ENCODE peak calls at places on chromosomes 13 and 19, in six cellular contexts. One of them, this sample, is unnamed.

GRCh38 chr19:49362048-49362925 is at the start of gene TEAD2:
- DNase-seq in fibroblast of lung: peak
- DNase-seq in mammary epithelial cell: peak
- DNase-seq in H9: peak
- DNase-seq in SK-N-SH: peak
- DNase-seq in PC-9: no peak
- DNase-seq in this sample: peak

GRCh38 chr19:11437955-11438354 is 2.5 kb downstream of the PRKCSH start:
- DNase-seq in fibroblast of lung: no peak
- DNase-seq in mammary epithelial cell: no peak
- DNase-seq in PC-9: no peak
- DNase-seq in H9: no peak
- DNase-seq in SK-N-SH: no peak
- DNase-seq in this sample: no peak

GRCh38 chr19:7358102-7358597 is 9.4 kb downstream of the ARHGEF18 start:
- DNase-seq in PC-9: no peak
- DNase-seq in mammary epithelial cell: no peak
- DNase-seq in H9: no peak
- DNase-seq in SK-N-SH: no peak
- DNase-seq in fibroblast of lung: no peak
- DNase-seq in this sample: no peak

GRCh38 chr13:44899967-44900366 is 89.3 kb downstream of the NUFIP1 start:
- DNase-seq in SK-N-SH: peak
- DNase-seq in PC-9: no peak
- DNase-seq in mammary epithelial cell: no peak
- DNase-seq in H9: no peak
- DNase-seq in fibroblast of lung: no peak
- DNase-seq in this sample: no peak

GRCh38 chr13:73776137-73776785 is 357.9 kb downstream of the KLF12 start:
- DNase-seq in H9: no peak
- DNase-seq in SK-N-SH: no peak
- DNase-seq in PC-9: no peak
- DNase-seq in fibroblast of lung: no peak
- DNase-seq in mammary epithelial cell: no peak
- DNase-seq in this sample: peak

GRCh38 chr13:35489050-35489449 is 12.6 kb upstream of the MAB21L1 start:
- DNase-seq in H9: no peak
- DNase-seq in PC-9: no peak
- DNase-seq in SK-N-SH: no peak
- DNase-seq in mammary epithelial cell: no peak
- DNase-seq in fibroblast of lung: no peak
- DNase-seq in this sample: no peak

GRCh38 chr13:26721251-26721939 is 39.2 kb downstream of the GPR12 start:
- DNase-seq in SK-N-SH: no peak
- DNase-seq in PC-9: no peak
- DNase-seq in fibroblast of lung: no peak
- DNase-seq in H9: no peak
- DNase-seq in mammary epithelial cell: no peak
- DNase-seq in this sample: peak

GRCh38 chr13:20416223-20416622 is 109.4 kb downstream of the CRYL1 start:
- DNase-seq in mammary epithelial cell: no peak
- DNase-seq in PC-9: no peak
- DNase-seq in H9: no peak
- DNase-seq in SK-N-SH: no peak
- DNase-seq in fibroblast of lung: peak
- DNase-seq in this sample: peak

GRCh38 chr19:7582446-7582845 is 13.2 kb upstream of the CAMSAP3 start:
- DNase-seq in fibroblast of lung: no peak
- DNase-seq in mammary epithelial cell: no peak
- DNase-seq in PC-9: peak
- DNase-seq in H9: no peak
- DNase-seq in SK-N-SH: no peak
- DNase-seq in this sample: no peak

GRCh38 chr19:13796301-13797057 is 1.2 kb downstream of the ZSWIM4 start:
- DNase-seq in fibroblast of lung: peak
- DNase-seq in H9: peak
- DNase-seq in SK-N-SH: peak
- DNase-seq in PC-9: peak
- DNase-seq in mammary epithelial cell: peak
- DNase-seq in this sample: peak

GRCh38 chr19:21260164-21260847 is 68.9 kb downstream of the ZNF708 start:
- DNase-seq in fibroblast of lung: no peak
- DNase-seq in SK-N-SH: no peak
- DNase-seq in H9: no peak
- DNase-seq in mammary epithelial cell: no peak
- DNase-seq in PC-9: no peak
- DNase-seq in this sample: no peak

DNA sequence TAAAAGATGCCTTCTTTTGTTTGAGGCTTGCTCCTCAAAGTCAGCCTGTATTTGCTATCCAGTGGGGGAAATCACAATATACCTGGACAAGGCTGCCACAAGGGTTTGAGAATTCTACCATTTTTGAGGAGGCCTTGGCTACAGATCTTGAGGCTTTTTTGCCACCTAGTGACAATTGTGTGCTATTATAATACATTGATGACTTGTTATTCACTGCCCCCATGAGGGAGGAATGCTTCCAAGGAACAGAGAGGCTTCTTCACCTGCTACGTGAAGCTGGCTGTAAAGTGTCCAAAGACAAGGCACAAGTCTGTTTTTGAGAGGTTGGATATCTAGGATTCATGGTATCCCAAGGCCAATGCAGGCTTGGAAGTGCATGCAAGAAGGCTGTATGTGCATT is 72.5 kb downstream of the ZNF708 start:
- DNase-seq in SK-N-SH: peak
- DNase-seq in fibroblast of lung: peak
- DNase-seq in PC-9: no peak
- DNase-seq in H9: no peak
- DNase-seq in mammary epithelial cell: peak
- DNase-seq in this sample: no peak
- TF ChIP-seq CTCF in SK-N-SH: no peak
- TF ChIP-seq CTCF in fibroblast of lung: peak
- TF ChIP-seq CTCF in PC-9: peak
- TF ChIP-seq CTCF in H9: peak
- TF ChIP-seq CTCF in mammary epithelial cell: peak
- TF ChIP-seq CTCF in this sample: peak

GRCh38 chr13:66795636-66796035 is 434.5 kb downstream of the PCDH9 start:
- DNase-seq in H9: no peak
- DNase-seq in fibroblast of lung: no peak
- DNase-seq in PC-9: no peak
- DNase-seq in SK-N-SH: no peak
- DNase-seq in mammary epithelial cell: no peak
- DNase-seq in this sample: no peak
- H3K4me2 ChIP-seq in H9: no peak
- H3K4me2 ChIP-seq in fibroblast of lung: no peak
- H3K4me2 ChIP-seq in PC-9: no peak
- H3K4me2 ChIP-seq in SK-N-SH: no peak
- H3K4me2 ChIP-seq in mammary epithelial cell: no peak
- H3K4me2 ChIP-seq in this sample: no peak

GRCh38 chr19:54189668-54190502 is 505 bp upstream of the MBOAT7 start:
- DNase-seq in H9: peak
- DNase-seq in SK-N-SH: peak
- DNase-seq in mammary epithelial cell: peak
- DNase-seq in fibroblast of lung: peak
- DNase-seq in PC-9: peak
- DNase-seq in this sample: peak

GRCh38 chr19:54190942-54191670 is at the start of gene TSEN34:
- DNase-seq in H9: peak
- DNase-seq in fibroblast of lung: no peak
- DNase-seq in PC-9: no peak
- DNase-seq in SK-N-SH: peak
- DNase-seq in mammary epithelial cell: peak
- DNase-seq in this sample: peak

GRCh38 chr19:54188224-54188871 is 1.0 kb downstream of the MBOAT7 start:
- DNase-seq in PC-9: peak
- DNase-seq in SK-N-SH: no peak
- DNase-seq in fibroblast of lung: peak
- DNase-seq in H9: peak
- DNase-seq in mammary epithelial cell: peak
- DNase-seq in this sample: peak

GRCh38 chr19:54190503-54190941 is 586 bp upstream of the TSEN34 start:
- DNase-seq in fibroblast of lung: peak
- DNase-seq in SK-N-SH: peak
- DNase-seq in PC-9: peak
- DNase-seq in mammary epithelial cell: peak
- DNase-seq in H9: peak
- DNase-seq in this sample: peak

DNA sequence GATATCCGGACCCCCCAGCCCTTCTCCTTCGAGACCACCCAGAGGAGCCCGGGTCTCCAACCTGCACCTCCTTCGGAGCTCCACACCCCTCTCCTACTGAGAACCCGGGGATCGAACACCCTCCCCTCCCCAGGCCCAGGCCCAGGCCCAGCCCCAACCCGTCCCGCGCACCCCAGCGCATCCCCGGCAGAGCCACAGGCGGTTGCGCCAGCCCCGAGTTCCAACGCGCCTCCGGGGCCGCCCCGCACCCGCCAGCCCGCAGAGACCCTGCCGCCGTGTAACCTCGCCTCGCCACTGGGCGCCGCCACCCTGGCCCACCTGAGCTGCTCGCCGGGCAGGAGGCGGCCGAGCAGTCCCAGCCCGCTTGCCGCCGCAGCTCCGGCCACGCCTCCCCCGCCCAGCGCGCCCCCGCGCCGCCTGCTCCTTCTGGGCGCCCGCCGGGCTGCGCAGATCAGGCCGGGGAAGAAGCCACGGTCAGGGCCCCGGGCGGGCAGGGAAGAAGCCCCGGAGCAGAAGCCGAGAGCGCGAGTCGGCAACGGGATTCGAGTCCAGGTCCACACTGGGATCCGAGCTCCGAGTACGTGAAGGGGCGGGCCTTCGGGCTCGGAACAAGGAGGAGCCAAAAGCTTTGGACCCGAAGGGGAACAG is at the start of gene MBOAT7:
- DNase-seq in PC-9: peak
- DNase-seq in fibroblast of lung: no peak
- DNase-seq in SK-N-SH: no peak
- DNase-seq in mammary epithelial cell: no peak
- DNase-seq in H9: no peak
- DNase-seq in this sample: no peak
- TF ChIP-seq CTCF in PC-9: no peak
- TF ChIP-seq CTCF in fibroblast of lung: no peak
- TF ChIP-seq CTCF in SK-N-SH: peak
- TF ChIP-seq CTCF in mammary epithelial cell: no peak
- TF ChIP-seq CTCF in H9: peak
- TF ChIP-seq CTCF in this sample: no peak

GRCh38 chr13:31996611-31997010 is 35.0 kb upstream of the FRY start:
- DNase-seq in fibroblast of lung: no peak
- DNase-seq in H9: no peak
- DNase-seq in PC-9: no peak
- DNase-seq in SK-N-SH: no peak
- DNase-seq in mammary epithelial cell: no peak
- DNase-seq in this sample: no peak

GRCh38 chr13:32001769-32002168 is 29.8 kb upstream of the FRY start:
- DNase-seq in PC-9: no peak
- DNase-seq in mammary epithelial cell: no peak
- DNase-seq in SK-N-SH: no peak
- DNase-seq in H9: no peak
- DNase-seq in fibroblast of lung: no peak
- DNase-seq in this sample: no peak

GRCh38 chr13:31998131-31998530 is 33.4 kb upstream of the FRY start:
- DNase-seq in PC-9: peak
- DNase-seq in mammary epithelial cell: no peak
- DNase-seq in H9: no peak
- DNase-seq in fibroblast of lung: peak
- DNase-seq in SK-N-SH: no peak
- DNase-seq in this sample: peak

GRCh38 chr13:32001392-32001768 is 30.2 kb upstream of the FRY start:
- DNase-seq in fibroblast of lung: peak
- DNase-seq in PC-9: peak
- DNase-seq in mammary epithelial cell: peak
- DNase-seq in H9: peak
- DNase-seq in SK-N-SH: peak
- DNase-seq in this sample: peak

DNA sequence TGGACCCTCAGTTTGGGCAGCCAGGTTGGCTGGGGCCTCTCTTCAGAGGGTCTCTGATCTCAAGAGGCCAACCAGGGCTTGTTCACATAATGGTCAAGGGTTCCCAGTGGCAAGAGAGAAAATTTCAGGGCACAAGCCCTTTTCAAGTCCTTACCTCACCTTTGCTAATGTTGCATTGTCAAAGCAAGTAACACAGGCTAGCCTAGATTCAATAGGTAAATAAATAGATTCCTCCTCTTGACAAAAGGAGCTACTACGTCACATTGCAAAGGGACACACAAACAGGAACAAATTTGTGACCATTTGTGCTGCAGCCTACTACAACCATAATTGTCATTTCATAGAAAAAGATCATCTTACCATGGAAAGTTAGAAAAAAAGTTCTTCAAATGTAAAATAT is 33.9 kb upstream of the FRY start:
- DNase-seq in H9: no peak
- DNase-seq in mammary epithelial cell: no peak
- DNase-seq in PC-9: no peak
- DNase-seq in SK-N-SH: no peak
- DNase-seq in fibroblast of lung: no peak
- DNase-seq in this sample: no peak
- H3K4me2 ChIP-seq in H9: no peak
- H3K4me2 ChIP-seq in mammary epithelial cell: no peak
- H3K4me2 ChIP-seq in PC-9: peak
- H3K4me2 ChIP-seq in SK-N-SH: no peak
- H3K4me2 ChIP-seq in fibroblast of lung: no peak
- H3K4me2 ChIP-seq in this sample: no peak

DNA sequence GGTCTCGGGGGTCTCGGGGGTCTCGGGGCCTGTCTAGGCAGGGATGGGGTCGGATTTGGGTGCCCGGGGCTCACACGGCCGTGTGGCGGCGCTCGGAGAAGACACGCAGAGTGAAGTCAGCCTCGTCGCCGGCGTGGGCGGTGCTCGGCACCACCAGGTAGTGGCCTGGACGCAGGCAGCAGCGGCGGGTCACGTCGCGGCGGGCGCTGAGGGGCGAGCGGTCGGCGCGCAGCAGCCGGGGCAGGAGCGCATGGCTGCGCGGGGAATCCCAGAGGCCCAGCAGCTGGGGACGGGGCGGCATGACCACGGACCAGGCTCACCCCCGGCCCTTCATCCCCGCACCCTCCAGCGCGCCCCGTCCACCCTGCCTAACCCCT is 8.2 kb downstream of the CAPN12 start:
- DNase-seq in SK-N-SH: peak
- DNase-seq in mammary epithelial cell: no peak
- DNase-seq in PC-9: no peak
- DNase-seq in H9: peak
- DNase-seq in fibroblast of lung: peak
- DNase-seq in this sample: peak
- TF ChIP-seq CTCF in SK-N-SH: no peak
- TF ChIP-seq CTCF in mammary epithelial cell: no peak
- TF ChIP-seq CTCF in PC-9: no peak
- TF ChIP-seq CTCF in H9: no peak
- TF ChIP-seq CTCF in fibroblast of lung: no peak
- TF ChIP-seq CTCF in this sample: no peak

DNA sequence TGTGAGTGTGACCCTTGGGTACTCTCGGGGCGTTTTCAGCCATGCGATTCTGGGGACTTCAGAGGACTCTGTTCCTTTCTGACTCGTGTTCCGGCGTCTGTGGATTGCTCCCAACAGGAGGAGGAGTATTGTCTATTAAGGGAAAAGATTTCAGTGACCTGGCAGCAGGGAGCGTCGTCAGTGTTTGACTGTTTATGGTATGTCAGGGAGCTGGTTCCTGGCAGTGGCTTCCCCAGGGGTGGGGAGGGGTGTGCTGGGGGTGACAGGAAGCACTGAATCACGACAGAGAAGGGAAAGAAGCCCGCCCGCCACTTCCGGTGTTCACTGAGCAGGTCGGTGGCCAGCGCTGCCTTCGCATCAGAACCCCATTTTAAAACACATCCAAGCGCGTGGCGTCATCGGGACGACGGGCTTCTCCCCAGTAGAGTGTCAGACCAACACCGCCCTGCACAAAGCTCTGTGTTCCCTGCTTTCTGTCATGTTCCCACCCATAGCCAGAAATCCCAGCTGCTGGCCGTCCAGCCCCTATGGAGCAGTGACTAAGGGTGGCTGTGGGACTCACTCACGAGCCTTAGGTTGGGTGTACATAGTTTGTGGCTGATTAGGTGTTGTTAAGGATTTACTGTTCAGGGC is 33.8 kb downstream of the COL4A2 start:
- DNase-seq in fibroblast of lung: peak
- DNase-seq in PC-9: no peak
- DNase-seq in SK-N-SH: no peak
- DNase-seq in H9: no peak
- DNase-seq in mammary epithelial cell: peak
- DNase-seq in this sample: no peak
- H3K4me2 ChIP-seq in fibroblast of lung: no peak
- H3K4me2 ChIP-seq in PC-9: no peak
- H3K4me2 ChIP-seq in SK-N-SH: no peak
- H3K4me2 ChIP-seq in H9: no peak
- H3K4me2 ChIP-seq in mammary epithelial cell: peak
- H3K4me2 ChIP-seq in this sample: no peak